ENCODE peak calls at places on chromosomes 2 and 18, in nine cellular contexts. S is GM06990, J is MCF 10A, M is body of pancreas, X is fibroblast of mammary gland, W is foreskin fibroblast, O is colonic mucosa, R is RWPE1, K is fibroblast of lung. V is an unnamed sample.

GRCh38 chr2:100291152-100291970 is 30.9 kb downstream of the LONRF2 start:
- DNase-seq in K (peak; percentile 93), M (peak; percentile 66), X (peak; percentile 98), O (no peak), J (peak; percentile 89), S (no peak), W (peak; percentile 70), R (peak; percentile 75), V (peak; percentile 85)

GRCh38 chr18:62778976-62779869 is 63.9 kb downstream of the PHLPP1 start:
- DNase-seq in J (no peak), R (no peak), W (no peak), S (no peak), K (no peak), X (no peak), O (no peak), M (no peak), V (no peak)

GRCh38 chr2:207765541-207765940 is 4.2 kb downstream of the FZD5 start:
- DNase-seq in W (no peak), O (peak; percentile 79), S (no peak), K (no peak), J (no peak), M (peak; percentile 55), X (no peak), R (no peak), V (peak; percentile 50)

GRCh38 chr2:54836477-54836876 is 113.0 kb downstream of the EML6 start:
- DNase-seq in X (no peak), O (no peak), W (no peak), J (no peak), R (no peak), S (no peak), M (no peak), K (no peak), V (no peak)

GRCh38 chr2:73852020-73852419 is 23.3 kb downstream of the STAMBP start:
- DNase-seq in O (no peak), K (peak; percentile 70), X (peak; percentile 89), M (no peak), R (peak; percentile 79), S (no peak), J (peak; percentile 71), W (peak; percentile 77), V (no peak)

GRCh38 chr18:80175451-80176235 is 66.6 kb downstream of the ADNP2 start:
- DNase-seq in J (peak; percentile 54), S (no peak), M (no peak), W (no peak), X (no peak), O (no peak), R (no peak), K (no peak), V (no peak)

GRCh38 chr2:3254438-3254941 is 123.1 kb downstream of the EIPR1 start:
- DNase-seq in W (no peak), J (no peak), S (no peak), K (no peak), R (no peak), O (no peak), M (no peak), X (no peak), V (no peak)

GRCh38 chr2:109614715-109615636 is 812 bp downstream of the SOWAHC start:
- DNase-seq in R (no peak), J (peak; percentile 34), S (no peak), K (no peak), X (no peak), W (no peak), M (peak; percentile 20), O (peak; percentile 47), V (peak; percentile 42)

GRCh38 chr18:52160652-52161051 is 179.3 kb upstream of the DCC start:
- DNase-seq in K (no peak), J (peak; percentile 88), W (peak; percentile 1), X (no peak), S (no peak), R (peak; percentile 78), M (no peak), O (no peak), V (peak; percentile 45)

GRCh38 chr2:61727746-61728145 is 126.1 kb downstream of the FAM161A start:
- DNase-seq in O (no peak), M (no peak), S (peak; percentile 19), J (peak; percentile 8), W (no peak), K (peak; percentile 5), R (no peak), X (no peak), V (no peak)

GRCh38 chr2:31163011-31163540 is 24.8 kb upstream of the GALNT14 start:
- DNase-seq in W (no peak), R (no peak), J (no peak), K (no peak), O (no peak), X (no peak), S (no peak), M (no peak), V (no peak)

GRCh38 chr2:29273004-29273703 is 157.9 kb downstream of the CLIP4 start:
- DNase-seq in O (no peak), M (no peak), S (no peak), K (no peak), W (no peak), X (no peak), J (peak; percentile 43), R (no peak), V (no peak)

GRCh38 chr2:240672701-240673190 is 9.9 kb downstream of the AQP12B start:
- DNase-seq in R (no peak), O (no peak), W (no peak), J (no peak), M (peak; percentile 17), K (no peak), X (no peak), S (no peak), V (no peak)

GRCh38 chr2:57740905-57741304 is 305.7 kb upstream of the VRK2 start:
- DNase-seq in W (no peak), R (no peak), O (no peak), M (no peak), J (no peak), X (no peak), S (no peak), K (no peak), V (no peak)

GRCh38 chr2:88832256-88832991 is 141.0 kb downstream of the RPIA start:
- DNase-seq in M (no peak), R (no peak), S (no peak), O (no peak), K (no peak), J (no peak), X (no peak), W (no peak), V (no peak)
- TF ChIP-seq CTCF in M (no peak), R (no peak), S (peak; percentile 15), O (no peak), K (no peak), J (no peak), X (no peak), W (no peak), V (no peak)

DNA sequence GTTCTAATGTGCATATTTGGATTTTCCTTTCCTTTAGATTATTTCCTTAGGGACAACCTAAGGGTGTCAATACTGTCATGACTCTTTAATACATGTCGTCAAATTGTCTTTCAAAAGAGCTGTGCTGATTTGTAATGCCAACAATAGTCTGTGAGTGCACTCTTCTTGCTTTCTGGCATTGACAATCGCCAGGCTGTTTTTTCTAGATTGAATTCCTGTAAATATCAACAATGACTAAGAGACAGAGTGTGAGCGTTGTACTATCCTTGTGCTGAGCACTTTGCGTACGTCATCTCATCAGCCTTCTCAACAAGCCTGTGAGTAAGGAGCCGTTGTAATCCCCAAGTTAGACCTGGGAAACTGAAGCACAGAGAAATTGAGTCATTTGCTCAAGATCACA is 96.0 kb downstream of the ACOXL start:
- DNase-seq in M (no peak), X (peak; percentile 14), S (no peak), W (no peak), O (no peak), K (peak; percentile 3), J (peak; percentile 63), R (no peak), V (no peak)
- TF ChIP-seq CTCF in M (no peak), X (no peak), S (no peak), W (no peak), O (no peak), K (no peak), J (no peak), R (no peak), V (no peak)

GRCh38 chr2:45127891-45128290 is 118.6 kb upstream of the SIX2 start:
- DNase-seq in R (no peak), X (no peak), S (no peak), M (no peak), O (no peak), K (no peak), W (no peak), J (no peak), V (no peak)

GRCh38 chr2:45127321-45127720 is 118.1 kb upstream of the SIX2 start:
- DNase-seq in K (no peak), S (no peak), W (no peak), J (no peak), O (no peak), M (no peak), R (no peak), X (no peak), V (no peak)

GRCh38 chr2:45131587-45131986 is 122.3 kb upstream of the SIX2 start:
- DNase-seq in O (no peak), K (peak; percentile 26), M (no peak), J (no peak), S (no peak), X (peak; percentile 54), R (no peak), W (no peak), V (no peak)

GRCh38 chr2:45130758-45131157 is 121.5 kb upstream of the SIX2 start:
- DNase-seq in X (peak; percentile 31), W (no peak), M (no peak), K (no peak), R (no peak), O (no peak), S (no peak), J (peak; percentile 6), V (no peak)

GRCh38 chr2:45128580-45128997 is 119.3 kb upstream of the SIX2 start:
- DNase-seq in W (peak; percentile 93), J (peak; percentile 98), S (no peak), O (no peak), M (peak; percentile 25), X (peak; percentile 99), R (peak; percentile 77), K (peak; percentile 94), V (peak; percentile 64)
- TF ChIP-seq CTCF in W (peak; percentile 10), J (no peak), S (no peak), O (no peak), M (no peak), X (peak; percentile 13), R (no peak), K (no peak), V (no peak)

GRCh38 chr18:1564793-1565192 is 660.1 kb downstream of the ADCYAP1 start:
- DNase-seq in O (no peak), M (no peak), J (no peak), K (no peak), W (no peak), S (no peak), X (no peak), R (no peak), V (no peak)

DNA sequence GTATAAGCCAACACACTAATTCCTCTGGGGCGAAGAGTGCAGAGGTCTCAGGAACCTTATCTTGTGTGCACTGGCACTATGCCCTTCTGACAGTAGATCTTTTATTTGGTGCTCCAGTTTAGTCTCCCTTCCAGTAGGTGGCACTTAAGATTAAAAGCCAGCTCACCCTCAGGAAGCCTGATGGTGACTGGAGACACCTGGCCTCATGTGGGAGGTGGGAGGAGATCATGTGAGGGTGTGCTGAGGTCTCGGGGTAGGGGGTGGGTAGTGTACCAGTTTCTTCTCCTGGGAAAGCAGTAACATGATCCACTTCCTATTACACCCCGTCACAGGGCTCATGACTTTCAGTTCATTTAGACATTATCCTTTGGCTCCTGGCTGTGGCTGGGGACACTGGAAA is 654.9 kb downstream of the ADCYAP1 start:
- DNase-seq in S (no peak), X (no peak), J (no peak), K (no peak), W (no peak), M (no peak), R (no peak), O (no peak), V (no peak)
- TF ChIP-seq CTCF in S (no peak), X (no peak), J (no peak), K (no peak), W (no peak), M (no peak), R (no peak), O (no peak), V (no peak)

V was measured in Calu3.